ENCODE peak calls at places on chromosome 12, in six cellular contexts. One of them, this sample, is unnamed.

GRCh38 chr12:108583971-108584370 is 13.9 kb downstream of the TMEM119 start:
- DNase-seq in cardiac muscle cell: no peak
- DNase-seq in aorta: no peak
- DNase-seq in endodermal cell: no peak
- DNase-seq in BE2C: no peak
- DNase-seq in left lung: no peak
- DNase-seq in this sample: no peak

GRCh38 chr12:52499836-52500560 is 6.9 kb upstream of the KRT6A start:
- DNase-seq in BE2C: no peak
- DNase-seq in endodermal cell: no peak
- DNase-seq in cardiac muscle cell: no peak
- DNase-seq in aorta: no peak
- DNase-seq in left lung: no peak
- DNase-seq in this sample: no peak

GRCh38 chr12:64814432-64814831 is 10.0 kb upstream of the TBC1D30 start:
- DNase-seq in left lung: no peak
- DNase-seq in BE2C: no peak
- DNase-seq in endodermal cell: no peak
- DNase-seq in cardiac muscle cell: no peak
- DNase-seq in aorta: no peak
- DNase-seq in this sample: no peak

GRCh38 chr12:83040339-83040738 is 353.6 kb downstream of the TMTC2 start:
- DNase-seq in endodermal cell: no peak
- DNase-seq in aorta: no peak
- DNase-seq in left lung: no peak
- DNase-seq in BE2C: no peak
- DNase-seq in cardiac muscle cell: no peak
- DNase-seq in this sample: no peak

GRCh38 chr12:100716658-100716948 is 78.0 kb upstream of the ANO4 start:
- DNase-seq in aorta: no peak
- DNase-seq in left lung: no peak
- DNase-seq in BE2C: no peak
- DNase-seq in endodermal cell: peak; percentile 85
- DNase-seq in cardiac muscle cell: no peak
- DNase-seq in this sample: no peak

GRCh38 chr12:97560766-97561165 is 98.2 kb downstream of the RMST start:
- DNase-seq in endodermal cell: no peak
- DNase-seq in cardiac muscle cell: no peak
- DNase-seq in BE2C: no peak
- DNase-seq in aorta: no peak
- DNase-seq in left lung: no peak
- DNase-seq in this sample: no peak

GRCh38 chr12:22494319-22494718 is 50.0 kb downstream of the C2CD5 start:
- DNase-seq in BE2C: no peak
- DNase-seq in cardiac muscle cell: no peak
- DNase-seq in aorta: no peak
- DNase-seq in endodermal cell: no peak
- DNase-seq in left lung: no peak
- DNase-seq in this sample: no peak

GRCh38 chr12:76830456-76830855 is 48.4 kb downstream of the CSRP2 start:
- DNase-seq in left lung: no peak
- DNase-seq in aorta: no peak
- DNase-seq in BE2C: no peak
- DNase-seq in cardiac muscle cell: no peak
- DNase-seq in endodermal cell: no peak
- DNase-seq in this sample: no peak

GRCh38 chr12:28089363-28089762 is 100.9 kb upstream of the CCDC91 start:
- DNase-seq in endodermal cell: no peak
- DNase-seq in left lung: no peak
- DNase-seq in aorta: no peak
- DNase-seq in cardiac muscle cell: no peak
- DNase-seq in BE2C: no peak
- DNase-seq in this sample: no peak

GRCh38 chr12:102549691-102550090 is 69.3 kb upstream of the IGF1 start:
- DNase-seq in cardiac muscle cell: no peak
- DNase-seq in endodermal cell: peak; percentile 68
- DNase-seq in BE2C: no peak
- DNase-seq in left lung: no peak
- DNase-seq in aorta: no peak
- DNase-seq in this sample: no peak

GRCh38 chr12:94994312-94994711 is 9.2 kb downstream of the NDUFA12 start:
- DNase-seq in cardiac muscle cell: no peak
- DNase-seq in left lung: no peak
- DNase-seq in BE2C: no peak
- DNase-seq in endodermal cell: no peak
- DNase-seq in aorta: no peak
- DNase-seq in this sample: no peak

GRCh38 chr12:56020437-56021189 is at the start of gene IKZF4:
- DNase-seq in BE2C: peak; percentile 55
- DNase-seq in endodermal cell: peak; percentile 92
- DNase-seq in aorta: no peak
- DNase-seq in cardiac muscle cell: peak; percentile 92
- DNase-seq in left lung: no peak
- DNase-seq in this sample: no peak

GRCh38 chr12:61250303-61250702 is 1009.9 kb upstream of the USP15 start:
- DNase-seq in left lung: no peak
- DNase-seq in cardiac muscle cell: no peak
- DNase-seq in aorta: no peak
- DNase-seq in endodermal cell: no peak
- DNase-seq in BE2C: no peak
- DNase-seq in this sample: no peak

GRCh38 chr12:53244337-53244736 is 12.3 kb upstream of the RARG start:
- DNase-seq in BE2C: peak; percentile 43
- DNase-seq in endodermal cell: no peak
- DNase-seq in aorta: no peak
- DNase-seq in left lung: no peak
- DNase-seq in cardiac muscle cell: peak; percentile 69
- DNase-seq in this sample: no peak

GRCh38 chr12:39660101-39660500 is 40.5 kb upstream of the ABCD2 start:
- DNase-seq in cardiac muscle cell: no peak
- DNase-seq in aorta: no peak
- DNase-seq in BE2C: no peak
- DNase-seq in left lung: no peak
- DNase-seq in endodermal cell: peak; percentile 51
- DNase-seq in this sample: no peak

GRCh38 chr12:75944097-75944904 is 87.3 kb downstream of the PHLDA1 start:
- DNase-seq in left lung: no peak
- DNase-seq in aorta: no peak
- DNase-seq in cardiac muscle cell: no peak
- DNase-seq in BE2C: no peak
- DNase-seq in endodermal cell: peak; percentile 71
- DNase-seq in this sample: no peak

GRCh38 chr12:45232771-45233372 is 17.0 kb downstream of the ANO6 start:
- DNase-seq in BE2C: peak; percentile 66
- DNase-seq in endodermal cell: peak; percentile 75
- DNase-seq in left lung: no peak
- DNase-seq in aorta: no peak
- DNase-seq in cardiac muscle cell: no peak
- DNase-seq in this sample: no peak

GRCh38 chr12:26271889-26272492 is 76.6 kb downstream of the SSPN start:
- DNase-seq in cardiac muscle cell: peak; percentile 28
- DNase-seq in endodermal cell: no peak
- DNase-seq in left lung: peak; percentile 82
- DNase-seq in aorta: peak; percentile 94
- DNase-seq in BE2C: no peak
- DNase-seq in this sample: no peak

GRCh38 chr12:26524862-26525465 is 308.0 kb downstream of the ITPR2 start:
- DNase-seq in left lung: no peak
- DNase-seq in BE2C: no peak
- DNase-seq in endodermal cell: peak; percentile 80
- DNase-seq in aorta: no peak
- DNase-seq in cardiac muscle cell: no peak
- DNase-seq in this sample: no peak

GRCh38 chr12:8950287-8950574 is 786 bp upstream of the M6PR start:
- DNase-seq in BE2C: no peak
- DNase-seq in endodermal cell: no peak
- DNase-seq in aorta: no peak
- DNase-seq in left lung: no peak
- DNase-seq in cardiac muscle cell: no peak
- DNase-seq in this sample: no peak

GRCh38 chr12:117093918-117094630 is 5.1 kb downstream of the TESC start:
- DNase-seq in endodermal cell: no peak
- DNase-seq in BE2C: no peak
- DNase-seq in aorta: peak; percentile 46
- DNase-seq in left lung: no peak
- DNase-seq in cardiac muscle cell: no peak
- DNase-seq in this sample: no peak

GRCh38 chr12:39966251-39966650 is 139.6 kb downstream of the SLC2A13 start:
- DNase-seq in BE2C: no peak
- DNase-seq in endodermal cell: no peak
- DNase-seq in left lung: no peak
- DNase-seq in cardiac muscle cell: no peak
- DNase-seq in aorta: no peak
- DNase-seq in this sample: no peak

GRCh38 chr12:104022816-104023215 is 27.2 kb downstream of the GLT8D2 start:
- DNase-seq in aorta: no peak
- DNase-seq in left lung: no peak
- DNase-seq in cardiac muscle cell: no peak
- DNase-seq in endodermal cell: no peak
- DNase-seq in BE2C: no peak
- DNase-seq in this sample: no peak

GRCh38 chr12:64273527-64274403 is 51.7 kb upstream of the KICS2 start:
- DNase-seq in aorta: no peak
- DNase-seq in left lung: no peak
- DNase-seq in endodermal cell: peak; percentile 93
- DNase-seq in cardiac muscle cell: no peak
- DNase-seq in BE2C: peak; percentile 27
- DNase-seq in this sample: peak; percentile 10

GRCh38 chr12:87323369-87323768 is 705.8 kb downstream of the C12orf50 start:
- DNase-seq in cardiac muscle cell: no peak
- DNase-seq in aorta: no peak
- DNase-seq in BE2C: no peak
- DNase-seq in endodermal cell: no peak
- DNase-seq in left lung: no peak
- DNase-seq in this sample: no peak

GRCh38 chr12:11067514-11067913 is 5.4 kb upstream of the TAS2R46 start:
- DNase-seq in aorta: no peak
- DNase-seq in endodermal cell: no peak
- DNase-seq in left lung: no peak
- DNase-seq in BE2C: peak; percentile 8
- DNase-seq in cardiac muscle cell: no peak
- DNase-seq in this sample: no peak

GRCh38 chr12:19196959-19197630 is 67.6 kb downstream of the PLEKHA5 start:
- DNase-seq in cardiac muscle cell: no peak
- DNase-seq in endodermal cell: no peak
- DNase-seq in aorta: no peak
- DNase-seq in left lung: no peak
- DNase-seq in BE2C: no peak
- DNase-seq in this sample: no peak

GRCh38 chr12:4900327-4900726 is 9.4 kb upstream of the KCNA1 start:
- DNase-seq in aorta: no peak
- DNase-seq in cardiac muscle cell: no peak
- DNase-seq in BE2C: no peak
- DNase-seq in left lung: no peak
- DNase-seq in endodermal cell: no peak
- DNase-seq in this sample: no peak

GRCh38 chr12:133165776-133166175 is 15.5 kb upstream of the ZNF268 start:
- DNase-seq in BE2C: no peak
- DNase-seq in cardiac muscle cell: no peak
- DNase-seq in aorta: no peak
- DNase-seq in left lung: no peak
- DNase-seq in endodermal cell: no peak
- DNase-seq in this sample: no peak
- H3K9me3 ChIP-seq in BE2C: no peaks in the 10 kb centered on the region
- H3K9me3 ChIP-seq in cardiac muscle cell: peaks cover 2% of the 10 kb centered on the region
- H3K9me3 ChIP-seq in aorta: peaks cover 9% of the 10 kb centered on the region
- H3K9me3 ChIP-seq in left lung: no peaks in the 10 kb centered on the region
- H3K9me3 ChIP-seq in endodermal cell: peaks cover 72% of the 10 kb centered on the region
- H3K9me3 ChIP-seq in this sample: peaks cover 6% of the 10 kb centered on the region

GRCh38 chr12:119397540-119397939 is 63.0 kb downstream of the CCDC60 start:
- DNase-seq in aorta: no peak
- DNase-seq in endodermal cell: no peak
- DNase-seq in cardiac muscle cell: no peak
- DNase-seq in left lung: no peak
- DNase-seq in BE2C: no peak
- DNase-seq in this sample: no peak
- H3K9me3 ChIP-seq in aorta: peaks cover 3% of the 10 kb centered on the region
- H3K9me3 ChIP-seq in endodermal cell: peaks cover 6% of the 10 kb centered on the region
- H3K9me3 ChIP-seq in cardiac muscle cell: no peaks in the 10 kb centered on the region
- H3K9me3 ChIP-seq in left lung: no peaks in the 10 kb centered on the region
- H3K9me3 ChIP-seq in BE2C: no peaks in the 10 kb centered on the region
- H3K9me3 ChIP-seq in this sample: no peaks in the 10 kb centered on the region

DNA sequence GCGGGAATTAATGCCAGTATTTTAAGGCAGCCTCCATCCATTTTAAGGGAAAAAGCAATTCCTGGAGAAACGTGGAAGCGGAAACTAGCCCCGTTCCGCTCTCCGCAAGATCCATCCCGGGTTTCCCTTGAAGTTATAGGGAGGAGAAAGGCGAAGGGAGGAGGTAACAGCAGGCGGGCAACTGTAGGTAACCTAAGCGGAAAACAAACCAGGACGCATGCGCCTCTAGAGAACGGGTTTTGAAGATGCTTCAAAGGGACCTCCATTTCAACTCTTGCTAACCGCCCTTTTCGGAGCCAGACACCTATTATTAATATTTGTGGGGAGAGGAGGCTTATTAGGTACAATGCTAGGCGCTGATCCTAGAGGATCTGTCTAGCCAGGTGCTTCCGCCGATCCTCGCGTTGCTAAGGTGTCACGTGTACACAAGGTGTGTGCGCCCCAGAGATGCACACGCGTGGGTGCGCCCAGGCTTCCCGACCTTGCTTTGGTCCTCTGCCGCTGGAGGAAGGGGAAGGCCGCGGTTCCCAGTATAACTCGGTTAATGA is 6.2 kb downstream of the TBX5 start:
- DNase-seq in cardiac muscle cell: no peak
- DNase-seq in left lung: no peak
- DNase-seq in aorta: no peak
- DNase-seq in BE2C: no peak
- DNase-seq in endodermal cell: peak; percentile 98
- DNase-seq in this sample: no peak
- H3K9me3 ChIP-seq in cardiac muscle cell: no peaks in the 10 kb centered on the region
- H3K9me3 ChIP-seq in left lung: no peaks in the 10 kb centered on the region
- H3K9me3 ChIP-seq in aorta: no peaks in the 10 kb centered on the region
- H3K9me3 ChIP-seq in BE2C: no peaks in the 10 kb centered on the region
- H3K9me3 ChIP-seq in endodermal cell: no peaks in the 10 kb centered on the region
- H3K9me3 ChIP-seq in this sample: no peaks in the 10 kb centered on the region

GRCh38 chr12:37546206-37546605 is 770.4 kb upstream of the ALG10B start:
- DNase-seq in aorta: no peak
- DNase-seq in left lung: no peak
- DNase-seq in cardiac muscle cell: no peak
- DNase-seq in BE2C: no peak
- DNase-seq in endodermal cell: no peak
- DNase-seq in this sample: no peak

GRCh38 chr12:37547611-37548010 is 769.0 kb upstream of the ALG10B start:
- DNase-seq in cardiac muscle cell: no peak
- DNase-seq in BE2C: no peak
- DNase-seq in endodermal cell: no peak
- DNase-seq in left lung: no peak
- DNase-seq in aorta: no peak
- DNase-seq in this sample: no peak

GRCh38 chr12:37545759-37546158 is 770.8 kb upstream of the ALG10B start:
- DNase-seq in BE2C: no peak
- DNase-seq in aorta: no peak
- DNase-seq in left lung: no peak
- DNase-seq in endodermal cell: no peak
- DNase-seq in cardiac muscle cell: no peak
- DNase-seq in this sample: no peak

GRCh38 chr12:37546901-37547475 is 769.6 kb upstream of the ALG10B start:
- DNase-seq in aorta: no peak
- DNase-seq in left lung: no peak
- DNase-seq in BE2C: no peak
- DNase-seq in cardiac muscle cell: no peak
- DNase-seq in endodermal cell: no peak
- DNase-seq in this sample: no peak

GRCh38 chr12:37548266-37548805 is 768.2 kb upstream of the ALG10B start:
- DNase-seq in cardiac muscle cell: no peak
- DNase-seq in BE2C: no peak
- DNase-seq in left lung: no peak
- DNase-seq in aorta: no peak
- DNase-seq in endodermal cell: no peak
- DNase-seq in this sample: no peak
- H3K9me3 ChIP-seq in cardiac muscle cell: no peaks in the 10 kb centered on the region
- H3K9me3 ChIP-seq in BE2C: no peaks in the 10 kb centered on the region
- H3K9me3 ChIP-seq in left lung: no peaks in the 10 kb centered on the region
- H3K9me3 ChIP-seq in aorta: no peaks in the 10 kb centered on the region
- H3K9me3 ChIP-seq in endodermal cell: peaks cover 34% of the 10 kb centered on the region
- H3K9me3 ChIP-seq in this sample: no peaks in the 10 kb centered on the region

This sample was measured in T-helper 17 cell.